ENCODE peak calls at places on chromosome 14, in eight cellular contexts. B is ecto neural progenitor cell; C is ELR; S is WTC11; A is substantia nigra; F is DMS 273 treated with DMSO at 0.1 percent for 48 hours; J is activated CD4-positive, alpha-beta T cell treated with anti-CD3 and anti-CD28 coated beads for 48 hours; D is stimulated activated CD4-positive, alpha-beta T cell treated with anti-CD3 and anti-CD28 coated beads, Interleukin-1b, Interleukin-23, amount 100 ng/mL, for 1 hour. U is an unnamed sample.

GRCh38 chr14:68232643-68233055 is 413.1 kb downstream of the RAD51B start:
- DNase-seq in B (no peak), C (peak), S (no peak), A (peak), F (peak), J (peak), D (no peak), U (peak)

GRCh38 chr14:52910597-52910996 is 40.3 kb downstream of the FERMT2 start:
- DNase-seq in B (no peak), C (no peak), S (no peak), A (no peak), F (no peak), J (no peak), D (no peak), U (no peak)

GRCh38 chr14:20179218-20179617 is 11.5 kb upstream of the OR11G2 start:
- DNase-seq in B (no peak), C (no peak), S (no peak), A (peak), F (no peak), J (no peak), D (no peak), U (no peak)

GRCh38 chr14:20683896-20684661 is at the start of gene RNASE4:
- DNase-seq in B (peak), C (peak), S (peak), A (peak), F (peak), J (peak), D (peak), U (peak)

GRCh38 chr14:81982056-81982455 is 448.4 kb upstream of the SEL1L start:
- DNase-seq in B (no peak), C (no peak), S (no peak), A (no peak), F (no peak), J (no peak), D (no peak), U (no peak)

GRCh38 chr14:49692191-49692757 is 646 bp upstream of the KLHDC1 start:
- DNase-seq in B (no peak), C (peak), S (no peak), A (no peak), F (no peak), J (no peak), D (no peak), U (no peak)

GRCh38 chr14:71408362-71409035 is 501.2 kb downstream of the PCNX1 start:
- DNase-seq in B (no peak), C (no peak), S (no peak), A (no peak), F (no peak), J (no peak), D (no peak), U (peak)

GRCh38 chr14:22814945-22815713 is at the start of gene SLC7A7:
- DNase-seq in B (no peak), C (no peak), S (no peak), A (no peak), F (no peak), J (no peak), D (no peak), U (peak)

GRCh38 chr14:70926187-70926830 is 19.1 kb downstream of the PCNX1 start:
- DNase-seq in B (no peak), C (no peak), S (no peak), A (no peak), F (no peak), J (no peak), D (no peak), U (no peak)

GRCh38 chr14:68981539-68981976 is 2.5 kb upstream of the ACTN1 start:
- DNase-seq in B (no peak), C (peak), S (no peak), A (no peak), F (no peak), J (no peak), D (no peak), U (no peak)

GRCh38 chr14:95516554-95517209 is at the start of gene SYNE3:
- DNase-seq in B (no peak), C (peak), S (peak), A (no peak), F (no peak), J (peak), D (no peak), U (no peak)

GRCh38 chr14:97277711-97278110 is 480.5 kb downstream of the VRK1 start:
- DNase-seq in B (peak), C (no peak), S (peak), A (no peak), F (no peak), J (no peak), D (no peak), U (no peak)

GRCh38 chr14:56324831-56325230 is 206.6 kb downstream of the PELI2 start:
- DNase-seq in B (no peak), C (no peak), S (no peak), A (no peak), F (peak), J (no peak), D (no peak), U (peak)

GRCh38 chr14:97177635-97178034 is 380.5 kb downstream of the VRK1 start:
- DNase-seq in B (no peak), C (no peak), S (no peak), A (no peak), F (no peak), J (no peak), D (no peak), U (no peak)

GRCh38 chr14:104799657-104800599 is 973 bp upstream of the ZBTB42 start:
- DNase-seq in B (peak), C (peak), S (peak), A (peak), F (no peak), J (peak), D (peak), U (peak)

GRCh38 chr14:91835197-91835919 is 32.0 kb downstream of the TC2N start:
- DNase-seq in B (no peak), C (no peak), S (no peak), A (no peak), F (no peak), J (no peak), D (no peak), U (no peak)

GRCh38 chr14:65239143-65239672 is 136.9 kb upstream of the MAX start:
- DNase-seq in B (no peak), C (peak), S (no peak), A (no peak), F (no peak), J (no peak), D (no peak), U (peak)

GRCh38 chr14:68718033-68718725 is 74.7 kb downstream of the ZFP36L1 start:
- DNase-seq in B (no peak), C (peak), S (no peak), A (no peak), F (no peak), J (peak), D (no peak), U (peak)

GRCh38 chr14:65639216-65639615 is 226.7 kb downstream of the FUT8 start:
- DNase-seq in B (no peak), C (peak), S (no peak), A (no peak), F (no peak), J (no peak), D (no peak), U (no peak)

GRCh38 chr14:103880334-103880985 is 33.1 kb upstream of the PPP1R13B start:
- DNase-seq in B (no peak), C (peak), S (no peak), A (peak), F (no peak), J (no peak), D (no peak), U (peak)

U was measured in LHCN-M2.